ENCODE peak calls at places on chromosome 19, in seven cellular contexts. H, D, A, J, U, Y and V are unnamed samples.

GRCh38 chr19:13044160-13044853 is 49.0 kb downstream of the NFIX start:
- DNase-seq in H (peak; percentile 73), A (peak; percentile 69), Y (no peak), U (no peak), J (no peak), D (no peak), V (no peak)

GRCh38 chr19:42284066-42284501 is 15.0 kb downstream of the CIC start:
- DNase-seq in D (peak; percentile 88), H (peak; percentile 65), J (no peak), A (peak; percentile 92), Y (no peak), U (peak; percentile 89), V (peak; percentile 90)

GRCh38 chr19:22807061-22807835 is 23.3 kb upstream of the ZNF99 start:
- DNase-seq in J (no peak), A (no peak), H (no peak), Y (no peak), U (no peak), D (no peak), V (no peak)

GRCh38 chr19:37227996-37228395 is 10.0 kb downstream of the ZNF383 start:
- DNase-seq in U (no peak), D (no peak), H (peak; percentile 10), Y (no peak), J (no peak), A (peak; percentile 23), V (no peak)

GRCh38 chr19:38291855-38292254 is 12.2 kb upstream of the C19orf33 start:
- DNase-seq in U (no peak), Y (no peak), A (no peak), J (no peak), D (no peak), H (no peak), V (no peak)

GRCh38 chr19:31715249-31715944 is 366.2 kb upstream of the TSHZ3 start:
- DNase-seq in A (peak; percentile 1), J (no peak), Y (no peak), U (no peak), H (no peak), D (no peak), V (peak; percentile 45)

GRCh38 chr19:15934332-15935078 is at the start of gene CYP4F11:
- DNase-seq in D (no peak), U (peak; percentile 95), Y (peak; percentile 93), A (peak; percentile 2), H (no peak), J (no peak), V (no peak)

GRCh38 chr19:19256072-19256969 is 16.8 kb downstream of the TM6SF2 start:
- DNase-seq in J (no peak), H (no peak), D (no peak), Y (no peak), U (no peak), A (no peak), V (no peak)

GRCh38 chr19:16263115-16263839 is 61.3 kb upstream of the KLF2 start:
- DNase-seq in J (no peak), Y (no peak), H (no peak), U (peak; percentile 11), D (no peak), A (no peak), V (no peak)

GRCh38 chr19:11931051-11931450 is 6.1 kb downstream of the ZNF700 start:
- DNase-seq in Y (no peak), A (peak; percentile 13), U (peak; percentile 9), H (no peak), J (no peak), D (no peak), V (peak; percentile 40)

GRCh38 chr19:4115050-4115817 is 8.7 kb downstream of the MAP2K2 start:
- DNase-seq in D (peak; percentile 3), U (peak; percentile 65), Y (no peak), J (no peak), A (no peak), H (no peak), V (no peak)

GRCh38 chr19:51772977-51773376 is 12.0 kb downstream of the FPR2 start:
- DNase-seq in D (no peak), H (no peak), Y (no peak), J (no peak), A (no peak), U (no peak), V (no peak)

GRCh38 chr19:28633223-28634030 is 579.5 kb downstream of the UQCRFS1 start:
- DNase-seq in H (peak; percentile 16), D (peak; percentile 76), U (peak; percentile 57), J (no peak), Y (no peak), A (peak; percentile 52), V (peak; percentile 52)

GRCh38 chr19:12166596-12166995 is 3.7 kb downstream of the ZNF136 start:
- DNase-seq in U (no peak), H (no peak), J (peak; percentile 23), D (no peak), Y (no peak), A (peak; percentile 14), V (peak; percentile 21)

GRCh38 chr19:48333467-48334384 is 8.4 kb downstream of the EMP3 start:
- DNase-seq in J (no peak), U (peak; percentile 96), Y (peak; percentile 69), A (peak; percentile 98), D (peak; percentile 92), H (peak; percentile 91), V (peak; percentile 96)

GRCh38 chr19:13969897-13970296 is 17.6 kb downstream of the DCAF15 start:
- DNase-seq in J (no peak), U (no peak), D (no peak), A (no peak), Y (no peak), H (no peak), V (no peak)

GRCh38 chr19:18742324-18742723 is 48.8 kb downstream of the COMP start:
- DNase-seq in D (no peak), A (no peak), Y (no peak), J (no peak), U (no peak), H (no peak), V (no peak)

GRCh38 chr19:3458595-3459284 is 21.6 kb downstream of the SMIM24 start:
- DNase-seq in D (peak; percentile 31), A (peak; percentile 48), H (peak; percentile 17), J (no peak), Y (no peak), U (no peak), V (peak; percentile 46)

GRCh38 chr19:11286312-11286974 is 9.5 kb upstream of the TSPAN16 start:
- DNase-seq in Y (no peak), U (no peak), H (peak; percentile 19), A (peak; percentile 47), D (no peak), J (no peak), V (peak; percentile 74)

GRCh38 chr19:12838182-12838890 is at the start of gene MAST1:
- DNase-seq in Y (no peak), D (peak; percentile 81), A (peak; percentile 62), H (no peak), J (no peak), U (peak; percentile 46), V (peak; percentile 29)

GRCh38 chr19:8638078-8638619 is 7.7 kb downstream of the NFILZ start:
- DNase-seq in U (peak; percentile 22), J (no peak), A (no peak), D (no peak), H (peak; percentile 76), Y (no peak), V (peak; percentile 37)
- TF ChIP-seq CTCF in U (no peak), J (no peak), A (no peak), D (no peak), H (no peak), Y (no peak), V (no peak)

GRCh38 chr19:45958763-45959516 is 14.7 kb downstream of the NOVA2 start:
- DNase-seq in Y (no peak), D (no peak), U (no peak), A (no peak), J (no peak), H (peak; percentile 6), V (no peak)

GRCh38 chr19:45962021-45962420 is 11.6 kb downstream of the NOVA2 start:
- DNase-seq in J (no peak), Y (no peak), D (no peak), H (no peak), A (no peak), U (no peak), V (no peak)

GRCh38 chr19:45958320-45958719 is 15.3 kb downstream of the NOVA2 start:
- DNase-seq in U (no peak), A (no peak), J (no peak), H (no peak), Y (no peak), D (no peak), V (no peak)

GRCh38 chr19:45960595-45961235 is 12.9 kb downstream of the NOVA2 start:
- DNase-seq in D (peak; percentile 43), Y (no peak), H (no peak), J (no peak), A (no peak), U (no peak), V (no peak)

GRCh38 chr19:45959517-45960025 is 14.1 kb downstream of the NOVA2 start:
- DNase-seq in J (no peak), A (no peak), D (no peak), Y (no peak), H (no peak), U (no peak), V (no peak)
- H3K4me3 ChIP-seq in J (no peak overlapping the region), A (no peak overlapping the region), D (no peak overlapping the region), Y (no peak overlapping the region), H (no peak overlapping the region), U (no peak overlapping the region), V (no peak overlapping the region)

DNA sequence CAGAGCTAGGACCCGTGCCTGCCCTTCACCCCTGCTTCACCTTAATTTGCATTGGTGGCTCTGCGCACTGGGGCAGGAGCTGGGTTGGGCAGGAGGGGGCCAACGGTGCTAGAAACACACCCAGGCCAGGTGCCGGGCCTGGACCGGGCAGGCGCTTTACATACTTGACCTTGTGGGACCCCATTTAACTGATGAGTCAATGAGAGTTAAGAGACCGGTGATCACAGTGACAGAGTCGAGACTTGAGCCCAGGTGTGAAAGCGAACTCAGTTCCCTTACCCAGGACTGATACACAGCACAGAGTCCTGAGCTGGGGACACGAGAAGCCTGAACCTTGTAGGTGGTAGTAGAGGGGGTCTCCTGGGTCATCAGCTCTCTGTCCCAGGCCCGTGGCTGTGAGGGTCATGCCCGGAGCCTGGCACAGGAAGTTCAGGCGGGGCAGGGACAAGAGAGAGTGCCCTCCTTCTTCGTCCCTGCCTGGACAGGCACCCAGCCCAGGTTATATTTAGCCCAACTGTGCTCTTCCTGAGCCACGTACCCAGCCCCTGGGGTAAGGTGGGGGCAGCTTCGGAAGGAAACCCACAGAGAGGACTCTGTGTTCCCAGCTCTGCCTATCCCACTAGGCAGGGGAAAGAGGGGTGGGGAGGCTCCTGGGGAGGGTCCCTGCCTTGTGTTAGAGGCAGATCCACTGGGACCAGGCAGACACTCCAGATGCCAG is 1.9 kb downstream of the PRX start:
- DNase-seq in Y (no peak), D (no peak), J (no peak), A (no peak), H (no peak), U (peak; percentile 40), V (no peak)
- TF ChIP-seq CTCF in Y (no peak), D (no peak), J (no peak), A (no peak), H (no peak), U (no peak), V (no peak)

DNA sequence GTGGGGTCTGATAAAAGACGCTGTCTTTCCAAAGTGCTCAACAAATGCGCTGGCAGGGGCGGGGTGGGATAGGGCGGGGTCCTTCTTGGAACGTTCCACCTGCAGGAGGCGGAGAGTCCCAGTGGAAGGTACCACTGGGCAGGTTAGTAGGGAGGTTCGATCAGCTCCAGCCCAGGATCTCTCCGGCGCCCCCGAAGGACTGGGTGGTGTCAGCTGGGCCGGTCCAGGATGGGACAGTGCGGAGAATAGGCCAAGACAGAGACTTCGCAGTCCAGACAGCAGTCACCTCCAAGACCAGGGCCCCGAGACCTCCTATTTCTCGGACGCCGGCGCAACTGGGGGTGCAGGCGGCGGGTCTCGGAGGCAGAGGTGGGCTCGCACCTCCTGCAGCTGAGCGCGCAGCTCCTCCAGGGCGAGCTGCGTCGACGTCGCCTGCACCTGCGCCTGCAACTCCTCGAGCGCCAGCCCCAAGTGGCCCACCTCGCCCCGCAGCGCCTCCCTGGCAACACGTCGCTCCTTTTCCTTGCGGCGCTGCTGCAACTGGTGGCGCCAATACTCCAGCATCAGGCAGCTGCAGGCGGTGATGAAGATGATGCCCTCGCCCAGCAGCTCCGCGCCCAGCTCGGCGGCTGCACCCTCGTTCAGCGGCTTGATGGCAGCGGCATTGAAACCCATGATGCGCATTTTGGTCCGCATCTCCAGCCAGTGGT is 21.6 kb downstream of the VASP start:
- DNase-seq in D (peak; percentile 77), H (peak; percentile 43), U (peak; percentile 77), J (no peak), A (peak; percentile 63), Y (no peak), V (peak; percentile 23)
- H3K4me3 ChIP-seq in D (no peak overlapping the region), H (peak overlapping the region; percentile 7), U (peak overlapping the region; percentile 29), J (no peak overlapping the region), A (no peak overlapping the region), Y (peak overlapping the region; percentile 40), V (no peak overlapping the region)